ENCODE peak calls at places on chromosomes 7 and 10, in five cellular contexts. V is lower lobe of right lung, H is bronchial epithelial cell, U is glutamatergic neuron, S is transverse colon. Y is an unnamed sample.

GRCh38 chr10:4136121-4136520 is 351.1 kb upstream of the KLF6 start:
- DNase-seq in V (no peak), H (no peak), U (no peak), S (no peak), Y (no peak)

GRCh38 chr7:36763084-36763807 is 39.0 kb upstream of the AOAH start:
- DNase-seq in V (no peak), H (no peak), U (no peak), S (no peak), Y (no peak)

GRCh38 chr7:10015687-10016086 is 958.0 kb upstream of the PHF14 start:
- DNase-seq in V (no peak), H (no peak), U (no peak), S (no peak), Y (no peak)

GRCh38 chr7:101884671-101885596 is 67.5 kb downstream of the CUX1 start:
- DNase-seq in V (no peak), H (no peak), U (no peak), S (no peak), Y (no peak)

GRCh38 chr7:116438274-116438673 is 61.3 kb upstream of the CAV2 start:
- DNase-seq in V (no peak), H (no peak), U (no peak), S (peak), Y (no peak)

GRCh38 chr7:92461027-92462003 is 14.0 kb downstream of the GATAD1 start:
- DNase-seq in V (no peak), H (peak), U (peak), S (peak), Y (peak)

GRCh38 chr7:47482013-47482761 is 99.7 kb downstream of the TNS3 start:
- DNase-seq in V (no peak), H (peak), U (no peak), S (no peak), Y (no peak)

GRCh38 chr7:148434181-148434769 is 156.3 kb upstream of the C7orf33 start:
- DNase-seq in V (no peak), H (peak), U (no peak), S (no peak), Y (no peak)

GRCh38 chr7:59079-59825 is 133.1 kb upstream of the FAM20C start:
- DNase-seq in V (peak), H (no peak), U (no peak), S (peak), Y (no peak)

DNA sequence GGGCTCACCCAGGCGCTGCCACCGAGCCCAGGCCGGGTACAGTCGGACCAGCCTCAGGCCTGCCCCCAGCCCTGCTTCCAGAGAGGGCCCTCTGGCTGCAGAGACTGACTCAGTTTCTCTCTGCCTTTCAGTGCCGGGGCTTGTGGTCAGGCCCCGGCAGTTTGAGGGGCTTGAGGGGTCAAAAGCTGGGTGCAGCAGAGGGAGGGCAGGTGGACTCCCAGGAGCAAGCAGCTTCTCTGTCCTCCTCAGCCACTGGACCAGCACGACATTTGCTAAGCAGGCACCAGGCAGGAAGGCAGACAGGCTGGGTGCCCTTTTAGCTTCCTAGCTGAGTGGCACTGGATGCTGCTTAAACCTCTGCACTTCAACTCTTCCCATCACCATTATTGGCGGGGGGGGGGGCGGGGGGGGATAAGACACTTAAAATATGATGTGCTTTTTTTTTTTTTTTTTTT is 168.5 kb downstream of the NEURL1 start:
- DNase-seq in V (no peak), H (no peak), U (no peak), S (no peak), Y (no peak)
- TF ChIP-seq CTCF in V (no peak), H (no peak), U (no peak), S (no peak), Y (no peak)

DNA sequence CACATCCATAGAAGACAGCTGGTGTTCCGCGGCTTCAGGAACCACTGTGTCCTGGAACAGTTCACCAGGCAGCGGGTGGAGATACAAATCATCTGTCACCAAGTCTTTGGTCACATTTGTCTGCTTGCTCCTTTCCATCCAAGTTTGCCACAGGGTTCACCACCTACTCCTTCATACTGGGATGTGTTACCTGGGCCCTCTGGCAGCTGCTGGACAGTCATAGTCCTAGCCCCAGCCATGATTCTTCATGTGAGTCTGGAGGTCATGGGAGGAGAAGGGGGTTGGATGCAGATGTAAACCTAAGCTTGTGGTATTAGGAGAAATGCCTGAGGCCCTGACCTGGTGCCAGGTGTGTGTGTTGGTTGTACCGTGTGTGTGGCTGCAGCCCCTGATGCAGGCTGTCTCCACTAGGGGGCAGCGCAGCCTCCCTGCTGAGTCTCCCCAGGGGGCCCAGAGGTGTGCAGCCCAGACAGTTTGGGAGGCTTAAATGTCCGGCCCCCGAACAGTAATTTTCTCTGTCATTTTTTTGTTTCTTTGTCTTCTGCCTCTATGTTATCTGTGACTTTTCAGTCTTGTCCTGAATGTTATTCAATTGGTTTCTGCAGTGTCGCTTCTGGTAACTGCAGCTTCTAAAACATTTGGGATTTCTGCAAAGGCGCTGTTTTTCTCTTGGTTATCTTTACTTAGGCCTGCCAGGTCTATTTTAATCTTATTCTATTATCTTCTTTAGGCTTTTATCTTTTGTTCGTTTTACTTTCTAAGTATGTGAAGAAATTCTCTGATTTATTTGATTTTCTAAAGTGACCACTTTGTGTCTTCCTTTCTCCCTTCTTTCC is 14.8 kb downstream of the NPS start:
- DNase-seq in V (peak), H (no peak), U (peak), S (peak), Y (peak)
- TF ChIP-seq CTCF in V (peak), H (peak), U (peak), S (peak), Y (peak)

DNA sequence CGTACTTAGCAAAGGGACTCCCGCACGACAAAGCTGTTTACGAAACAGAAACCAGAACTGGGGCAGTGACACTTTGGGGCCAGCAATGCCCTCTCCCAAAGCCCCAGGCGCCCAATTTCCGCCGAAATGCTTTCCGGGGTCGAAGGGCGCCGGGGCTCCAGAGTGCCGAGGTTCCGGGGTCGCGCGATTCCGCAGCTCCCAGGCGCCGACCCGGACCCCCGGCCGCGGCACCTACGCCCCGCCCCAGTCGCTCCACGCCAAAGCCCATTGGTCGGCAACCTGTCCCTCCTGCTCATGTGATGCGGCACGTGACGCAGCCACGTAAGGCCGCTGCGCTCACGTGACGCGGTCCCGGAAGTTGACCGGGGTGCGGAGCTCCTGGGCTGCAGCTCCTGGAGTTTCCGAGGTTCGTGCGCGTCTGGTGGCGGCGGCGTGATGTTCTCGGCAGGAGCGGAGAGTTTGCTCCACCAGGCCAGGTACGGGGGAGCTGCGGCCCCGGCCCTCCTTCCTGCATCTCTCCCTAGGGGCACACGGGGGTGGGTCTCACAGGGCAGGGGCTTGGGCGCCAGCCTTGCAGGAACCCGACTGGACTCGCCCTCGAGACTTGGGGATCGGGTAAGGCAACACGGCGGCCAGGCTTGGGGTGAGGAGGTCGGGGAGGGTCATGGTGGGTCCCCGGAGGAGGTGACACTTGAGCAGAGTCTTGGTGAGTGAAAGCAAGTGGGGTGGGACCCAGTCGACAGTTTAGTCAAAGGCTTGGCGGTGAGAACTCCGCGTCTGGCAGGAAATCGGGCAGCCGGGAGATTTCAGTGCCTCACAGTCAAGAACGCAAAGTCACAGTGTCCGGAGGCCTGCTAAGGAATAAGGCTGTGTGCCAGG is at the start of gene AP5Z1:
- DNase-seq in V (peak), H (peak), U (peak), S (peak), Y (peak)
- TF ChIP-seq CTCF in V (no peak), H (peak), U (no peak), S (no peak), Y (no peak)

GRCh38 chr10:117546630-117547300 is 4.2 kb downstream of the EMX2 start:
- DNase-seq in V (no peak), H (no peak), U (no peak), S (no peak), Y (peak)
- TF ChIP-seq CTCF in V (no peak), H (no peak), U (no peak), S (no peak), Y (no peak)

DNA sequence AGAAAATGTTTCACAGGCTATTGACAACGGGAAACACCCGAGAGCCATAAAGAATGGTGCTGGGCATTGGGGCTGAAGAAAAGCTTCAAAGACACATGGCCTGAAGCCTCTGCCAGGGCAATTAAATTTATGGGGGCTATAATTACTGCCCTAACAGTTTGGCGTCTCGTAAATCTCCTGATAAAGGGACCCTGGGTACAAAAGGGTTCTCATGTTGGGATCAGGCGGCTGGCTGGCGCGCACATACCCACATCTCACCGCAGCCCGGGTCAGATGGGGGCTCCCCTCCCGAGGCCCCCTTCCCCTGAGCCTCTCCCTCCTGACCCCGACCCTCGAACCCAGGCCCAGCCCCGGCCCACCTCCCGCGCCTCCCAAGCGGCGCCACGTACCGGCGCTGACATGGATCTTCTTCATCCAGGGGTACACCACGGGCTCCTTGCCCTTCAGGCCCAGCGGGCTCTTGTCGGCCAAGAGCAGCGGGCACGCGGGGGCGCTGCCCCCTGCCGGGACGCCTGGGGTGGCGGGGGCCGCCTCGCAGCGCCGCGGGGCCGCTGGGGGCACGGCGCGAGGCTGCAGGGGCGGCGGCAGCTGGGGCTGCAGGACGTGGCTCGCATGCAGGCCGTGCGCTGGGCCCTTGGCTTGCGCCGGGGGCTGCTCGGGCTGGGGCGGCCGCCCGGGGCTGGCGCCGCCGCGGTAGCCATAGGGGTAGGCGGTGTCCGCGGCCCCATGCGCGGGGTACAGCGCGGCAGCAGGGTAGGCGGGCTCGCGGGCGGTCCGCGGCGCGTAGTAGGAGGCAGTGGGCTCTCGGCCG is 623 bp downstream of the HOXA4 start:
- DNase-seq in V (peak), H (no peak), U (no peak), S (peak), Y (peak)
- TF ChIP-seq CTCF in V (peak), H (no peak), U (no peak), S (no peak), Y (no peak)

GRCh38 chr7:137695942-137696341 is 150.8 kb downstream of the DGKI start:
- DNase-seq in V (no peak), H (peak), U (no peak), S (no peak), Y (no peak)

GRCh38 chr7:137697026-137697425 is 149.7 kb downstream of the DGKI start:
- DNase-seq in V (no peak), H (no peak), U (no peak), S (no peak), Y (no peak)

GRCh38 chr7:137695494-137695893 is 151.3 kb downstream of the DGKI start:
- DNase-seq in V (no peak), H (no peak), U (no peak), S (no peak), Y (no peak)

GRCh38 chr7:137694405-137694804 is 152.4 kb downstream of the DGKI start:
- DNase-seq in V (no peak), H (peak), U (no peak), S (no peak), Y (no peak)

DNA sequence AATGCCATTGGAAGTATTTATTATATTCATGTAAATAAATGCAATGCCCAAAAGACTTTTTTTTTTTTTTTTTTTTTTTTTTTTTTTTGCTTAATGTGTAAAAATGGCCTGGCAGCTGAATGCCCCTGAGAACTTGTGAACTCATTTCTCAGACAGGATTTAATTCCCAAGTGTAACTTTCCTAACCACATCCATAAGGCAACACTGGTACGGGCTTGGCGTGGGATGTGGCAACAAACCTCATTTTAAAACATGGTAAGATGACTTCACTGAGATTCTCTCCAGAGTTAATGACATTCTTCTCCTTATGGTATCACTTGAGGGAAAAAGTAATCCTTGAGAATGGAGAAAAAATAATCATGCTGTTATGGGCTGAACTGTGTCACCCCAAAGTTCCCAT is 150.4 kb downstream of the DGKI start:
- DNase-seq in V (no peak), H (no peak), U (no peak), S (no peak), Y (no peak)
- TF ChIP-seq CTCF in V (no peak), H (no peak), U (no peak), S (no peak), Y (no peak)

GRCh38 chr7:132203021-132203420 is 373.2 kb downstream of the PLXNA4 start:
- DNase-seq in V (no peak), H (no peak), U (no peak), S (no peak), Y (no peak)
- TF ChIP-seq CTCF in V (no peak), H (no peak), U (no peak), S (no peak), Y (no peak)

GRCh38 chr10:59735296-59735695 is 18.0 kb downstream of the MRLN start:
- DNase-seq in V (no peak), H (no peak), U (no peak), S (no peak), Y (no peak)
- TF ChIP-seq CTCF in V (no peak), H (no peak), U (no peak), S (no peak), Y (no peak)

GRCh38 chr10:95860486-95861040 is 47.2 kb upstream of the CC2D2B start:
- DNase-seq in V (no peak), H (no peak), U (no peak), S (no peak), Y (no peak)
- TF ChIP-seq CTCF in V (no peak), H (no peak), U (no peak), S (no peak), Y (no peak)